ENCODE peak calls at places on chromosome 1, in eight cellular contexts. S, I, Q, K, Z, N, T and D are unnamed samples.

GRCh38 chr1:114152211-114153050 is 1.2 kb downstream of the SYT6 start:
- DNase-seq in S (peak; percentile 59), I (no peak), Q (no peak), K (peak; percentile 40), Z (peak; percentile 29), N (peak; percentile 54), T (no peak), D (peak; percentile 55)

GRCh38 chr1:71231751-71232150 is 150.9 kb upstream of the ZRANB2 start:
- DNase-seq in S (no peak), I (no peak), Q (no peak), K (no peak), Z (peak; percentile 18), N (peak; percentile 15), T (no peak), D (no peak)

GRCh38 chr1:25927541-25928265 is 21.5 kb upstream of the STMN1 start:
- DNase-seq in S (no peak), I (no peak), Q (peak; percentile 62), K (no peak), Z (no peak), N (no peak), T (no peak), D (no peak)

GRCh38 chr1:110390096-110390495 is 730 bp downstream of the SLC16A4 start:
- DNase-seq in S (peak; percentile 37), I (peak; percentile 55), Q (no peak), K (peak; percentile 44), Z (peak; percentile 84), N (peak; percentile 71), T (no peak), D (peak; percentile 65)

GRCh38 chr1:156496211-156496761 is 4.3 kb downstream of the MEF2D start:
- DNase-seq in S (no peak), I (no peak), Q (no peak), K (no peak), Z (no peak), N (no peak), T (no peak), D (no peak)

GRCh38 chr1:226061793-226062557 is 541 bp upstream of the H3-3A start:
- DNase-seq in S (peak; percentile 85), I (peak; percentile 44), Q (peak; percentile 78), K (peak; percentile 78), Z (peak; percentile 80), N (peak; percentile 84), T (peak; percentile 85), D (peak; percentile 92)

GRCh38 chr1:161068306-161069200 is 1.1 kb downstream of the ARHGAP30 start:
- DNase-seq in S (peak; percentile 61), I (peak; percentile 49), Q (peak; percentile 65), K (no peak), Z (no peak), N (no peak), T (no peak), D (no peak)

GRCh38 chr1:190633488-190633887 is 155.8 kb upstream of the BRINP3 start:
- DNase-seq in S (no peak), I (no peak), Q (no peak), K (no peak), Z (peak; percentile 8), N (peak; percentile 4), T (no peak), D (no peak)

GRCh38 chr1:62337785-62338631 is 18.8 kb upstream of the KANK4 start:
- DNase-seq in S (no peak), I (no peak), Q (peak; percentile 52), K (no peak), Z (peak; percentile 27), N (peak; percentile 47), T (no peak), D (no peak)

GRCh38 chr1:43056981-43057391 is 98.3 kb upstream of the SLC2A1 start:
- DNase-seq in S (no peak), I (no peak), Q (no peak), K (no peak), Z (peak; percentile 86), N (peak; percentile 48), T (no peak), D (no peak)

GRCh38 chr1:162070825-162071224 is 1.3 kb downstream of the NOS1AP start:
- DNase-seq in S (no peak), I (no peak), Q (peak; percentile 59), K (no peak), Z (no peak), N (no peak), T (no peak), D (no peak)

GRCh38 chr1:116466810-116467557 is 93.9 kb downstream of the ATP1A1 start:
- DNase-seq in S (no peak), I (no peak), Q (no peak), K (no peak), Z (no peak), N (no peak), T (no peak), D (no peak)

GRCh38 chr1:109183339-109183738 is 30.4 kb upstream of the SARS1 start:
- DNase-seq in S (no peak), I (no peak), Q (no peak), K (no peak), Z (no peak), N (no peak), T (no peak), D (no peak)

GRCh38 chr1:48581256-48581655 is 109.3 kb upstream of the SPATA6 start:
- DNase-seq in S (no peak), I (no peak), Q (no peak), K (no peak), Z (no peak), N (no peak), T (no peak), D (no peak)

GRCh38 chr1:186985889-186986491 is 157.2 kb downstream of the PLA2G4A start:
- DNase-seq in S (no peak), I (peak; percentile 54), Q (no peak), K (no peak), Z (peak; percentile 78), N (peak; percentile 84), T (no peak), D (peak; percentile 48)

GRCh38 chr1:162458206-162458605 is 39.4 kb upstream of the UHMK1 start:
- DNase-seq in S (no peak), I (no peak), Q (no peak), K (no peak), Z (no peak), N (no peak), T (no peak), D (no peak)

GRCh38 chr1:115620453-115620852 is 21.3 kb upstream of the VANGL1 start:
- DNase-seq in S (no peak), I (no peak), Q (no peak), K (no peak), Z (no peak), N (no peak), T (no peak), D (no peak)

GRCh38 chr1:177802304-177802703 is 167.6 kb downstream of the SEC16B start:
- DNase-seq in S (no peak), I (no peak), Q (no peak), K (no peak), Z (no peak), N (no peak), T (no peak), D (no peak)

GRCh38 chr1:88646852-88647645 is 37.0 kb upstream of the PKN2 start:
- DNase-seq in S (no peak), I (no peak), Q (no peak), K (no peak), Z (peak; percentile 4), N (no peak), T (no peak), D (peak; percentile 60)

GRCh38 chr1:147625274-147625986 is 44.9 kb downstream of the ACP6 start:
- DNase-seq in S (no peak), I (no peak), Q (no peak), K (no peak), Z (no peak), N (no peak), T (no peak), D (no peak)

GRCh38 chr1:225777058-225777582 is 506 bp upstream of the SRP9 start:
- DNase-seq in S (no peak), I (no peak), Q (no peak), K (no peak), Z (no peak), N (no peak), T (no peak), D (no peak)

GRCh38 chr1:19967808-19968207 is 11.6 kb downstream of the PLA2G2A start:
- DNase-seq in S (peak; percentile 70), I (no peak), Q (no peak), K (peak; percentile 17), Z (no peak), N (no peak), T (no peak), D (no peak)

DNA sequence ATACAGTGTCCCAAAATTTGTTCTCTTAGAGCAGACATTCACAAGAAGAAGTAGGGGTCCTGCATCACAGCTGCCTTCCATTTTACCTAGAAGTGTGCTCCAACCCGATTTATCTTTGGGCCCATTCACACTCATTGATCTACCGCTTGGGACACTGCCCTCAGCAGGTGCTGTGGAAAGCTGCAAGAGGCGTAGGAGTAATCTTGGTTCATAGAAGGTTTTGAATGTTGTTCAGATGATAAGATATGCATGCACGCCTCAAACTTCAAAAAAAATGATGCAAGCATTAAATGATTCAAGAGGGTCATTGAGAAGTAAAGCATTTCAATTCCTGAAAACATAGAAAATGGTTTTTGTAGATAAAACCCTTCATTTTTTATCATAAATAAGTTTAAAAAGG is 18.6 kb upstream of the C1orf105 start:
- DNase-seq in S (no peak), I (no peak), Q (peak; percentile 57), K (no peak), Z (no peak), N (peak; percentile 29), T (no peak), D (no peak)
- TF ChIP-seq CTCF in S (no peak), I (no peak), Q (peak; percentile 74), K (no peak), Z (peak; percentile 34), N (peak; percentile 27), T (no peak), D (no peak)

GRCh38 chr1:30526652-30527345 is 196.6 kb downstream of the MATN1 start:
- DNase-seq in S (no peak), I (no peak), Q (peak; percentile 20), K (peak; percentile 5), Z (no peak), N (no peak), T (peak; percentile 64), D (no peak)
- H3K27ac ChIP-seq in S (peak overlapping the region; percentile 90), I (no peak overlapping the region), Q (no peak overlapping the region), K (no peak overlapping the region), Z (no peak overlapping the region), N (peak overlapping the region; percentile 81), T (no peak overlapping the region), D (no peak overlapping the region)

GRCh38 chr1:86419277-86419903 is 4.6 kb upstream of the CLCA2 start:
- DNase-seq in S (no peak), I (peak; percentile 33), Q (no peak), K (no peak), Z (peak; percentile 45), N (peak; percentile 61), T (no peak), D (peak; percentile 55)
- TF ChIP-seq CTCF in S (no peak), I (peak; percentile 17), Q (peak; percentile 60), K (peak; percentile 31), Z (peak; percentile 68), N (peak; percentile 68), T (no peak), D (peak; percentile 71)

GRCh38 chr1:238257018-238257417 is 366.3 kb upstream of the ZP4 start:
- DNase-seq in S (no peak), I (no peak), Q (no peak), K (no peak), Z (no peak), N (no peak), T (no peak), D (no peak)

GRCh38 chr1:238252033-238252802 is 361.5 kb upstream of the ZP4 start:
- DNase-seq in S (no peak), I (peak; percentile 64), Q (peak; percentile 86), K (no peak), Z (peak; percentile 39), N (peak; percentile 28), T (no peak), D (peak; percentile 46)

GRCh38 chr1:238258510-238258909 is 367.8 kb upstream of the ZP4 start:
- DNase-seq in S (no peak), I (no peak), Q (no peak), K (no peak), Z (no peak), N (no peak), T (no peak), D (no peak)

GRCh38 chr1:238254935-238255334 is 364.2 kb upstream of the ZP4 start:
- DNase-seq in S (no peak), I (no peak), Q (no peak), K (no peak), Z (no peak), N (no peak), T (no peak), D (no peak)
- H3K27ac ChIP-seq in S (no peak overlapping the region), I (no peak overlapping the region), Q (peak overlapping the region; percentile 67), K (no peak overlapping the region), Z (no peak overlapping the region), N (no peak overlapping the region), T (no peak overlapping the region), D (no peak overlapping the region)